ENCODE peak calls at places on chromosomes 5 and 9, in six cellular contexts. F is putamen; U is GM18507; Z is iPS DF 19.7; X is CD4-positive, alpha-beta memory T cell; C is IMR-90. T is an unnamed sample.

GRCh38 chr5:68565427-68565826 is 349.9 kb downstream of the PIK3R1 start:
- DNase-seq in F (no peak), Z (no peak), C (no peak), X (no peak), U (peak; percentile 7), T (no peak)

GRCh38 chr9:126700296-126700695 is 86.6 kb downstream of the LMX1B start:
- DNase-seq in X (no peak), F (no peak), U (no peak), Z (no peak), C (no peak), T (no peak)

GRCh38 chr5:88480245-88480644 is 211.6 kb upstream of the TMEM161B start:
- DNase-seq in Z (no peak), U (no peak), X (no peak), F (peak; percentile 49), C (no peak), T (no peak)

GRCh38 chr9:4147476-4148214 is 152.2 kb downstream of the GLIS3 start:
- DNase-seq in F (no peak), X (no peak), U (no peak), C (no peak), Z (no peak), T (no peak)

GRCh38 chr5:164360589-164360988 is 855.2 kb downstream of the MAT2B start:
- DNase-seq in C (peak; percentile 63), U (no peak), F (no peak), Z (no peak), X (no peak), T (no peak)

GRCh38 chr9:124272979-124273378 is 15.2 kb downstream of the NEK6 start:
- DNase-seq in Z (no peak), F (no peak), X (no peak), U (no peak), C (no peak), T (no peak)

GRCh38 chr5:8557728-8558127 is 688.8 kb downstream of the MTRR start:
- DNase-seq in F (no peak), X (no peak), C (no peak), U (no peak), Z (no peak), T (no peak)

GRCh38 chr9:129497064-129497836 is 123.7 kb downstream of the C9orf50 start:
- DNase-seq in Z (no peak), C (no peak), U (no peak), F (no peak), X (no peak), T (peak; percentile 77)

GRCh38 chr9:125428060-125428481 is 166.4 kb downstream of the GAPVD1 start:
- DNase-seq in F (no peak), X (no peak), U (no peak), Z (no peak), C (no peak), T (no peak)

GRCh38 chr5:33850100-33850594 is 41.6 kb downstream of the ADAMTS12 start:
- DNase-seq in U (peak; percentile 54), Z (no peak), C (peak; percentile 75), F (no peak), X (peak; percentile 36), T (peak; percentile 13)

GRCh38 chr9:121386442-121387175 is 16.6 kb upstream of the STOM start:
- DNase-seq in F (no peak), U (no peak), X (no peak), C (no peak), Z (no peak), T (no peak)

GRCh38 chr5:179137643-179138567 is 77.7 kb downstream of the ZNF354C start:
- DNase-seq in U (no peak), X (no peak), C (no peak), F (no peak), Z (no peak), T (no peak)

GRCh38 chr9:92147030-92147853 is 32.0 kb upstream of the SPTLC1 start:
- DNase-seq in F (no peak), X (no peak), U (peak; percentile 26), C (peak; percentile 94), Z (no peak), T (no peak)